ENCODE peak calls at places on chromosomes 7 and 10, in four cellular contexts. One of them, this sample, is unnamed.

GRCh38 chr7:45721949-45722598 is 147.9 kb downstream of the ADCY1 start:
- DNase-seq in C1 segment of cervical spinal cord: no peak
- DNase-seq in kidney epithelial cell: no peak
- DNase-seq in HEK293T: peak
- DNase-seq in this sample: no peak

GRCh38 chr10:84135836-84136235 is 3.5 kb upstream of the GHITM start:
- DNase-seq in C1 segment of cervical spinal cord: no peak
- DNase-seq in kidney epithelial cell: no peak
- DNase-seq in HEK293T: no peak
- DNase-seq in this sample: no peak

GRCh38 chr10:59091239-59091638 is 85.2 kb upstream of the PHYHIPL start:
- DNase-seq in C1 segment of cervical spinal cord: no peak
- DNase-seq in kidney epithelial cell: no peak
- DNase-seq in HEK293T: no peak
- DNase-seq in this sample: no peak

GRCh38 chr10:101818958-101819633 is 852 bp upstream of the OGA start:
- DNase-seq in C1 segment of cervical spinal cord: no peak
- DNase-seq in kidney epithelial cell: no peak
- DNase-seq in HEK293T: peak
- DNase-seq in this sample: peak

GRCh38 chr10:113753020-113753692 is 1.7 kb downstream of the PLEKHS1 start:
- DNase-seq in C1 segment of cervical spinal cord: no peak
- DNase-seq in kidney epithelial cell: no peak
- DNase-seq in HEK293T: no peak
- DNase-seq in this sample: no peak

GRCh38 chr10:73414230-73414981 is 548 bp upstream of the ANXA7 start:
- DNase-seq in C1 segment of cervical spinal cord: no peak
- DNase-seq in kidney epithelial cell: no peak
- DNase-seq in HEK293T: no peak
- DNase-seq in this sample: peak

GRCh38 chr7:123355576-123356195 is 155.9 kb upstream of the SLC13A1 start:
- DNase-seq in C1 segment of cervical spinal cord: no peak
- DNase-seq in kidney epithelial cell: no peak
- DNase-seq in HEK293T: peak
- DNase-seq in this sample: peak

GRCh38 chr7:115910541-115911164 is 119.9 kb downstream of the TFEC start:
- DNase-seq in C1 segment of cervical spinal cord: no peak
- DNase-seq in kidney epithelial cell: no peak
- DNase-seq in HEK293T: peak
- DNase-seq in this sample: peak

GRCh38 chr7:43648725-43649406 is 66.0 kb downstream of the STK17A start:
- DNase-seq in C1 segment of cervical spinal cord: peak
- DNase-seq in kidney epithelial cell: peak
- DNase-seq in HEK293T: no peak
- DNase-seq in this sample: no peak

GRCh38 chr7:131778601-131779000 is 222.2 kb upstream of the PODXL start:
- DNase-seq in C1 segment of cervical spinal cord: no peak
- DNase-seq in kidney epithelial cell: no peak
- DNase-seq in HEK293T: no peak
- DNase-seq in this sample: no peak

GRCh38 chr10:104259999-104260774 is 5.5 kb downstream of the GSTO1 start:
- DNase-seq in C1 segment of cervical spinal cord: no peak
- DNase-seq in kidney epithelial cell: no peak
- DNase-seq in HEK293T: no peak
- DNase-seq in this sample: no peak

GRCh38 chr7:44961844-44962482 is 16.9 kb downstream of the MYO1G start:
- DNase-seq in C1 segment of cervical spinal cord: no peak
- DNase-seq in kidney epithelial cell: no peak
- DNase-seq in HEK293T: no peak
- DNase-seq in this sample: no peak

GRCh38 chr7:55157347-55158105 is 138.7 kb downstream of the EGFR start:
- DNase-seq in C1 segment of cervical spinal cord: no peak
- DNase-seq in kidney epithelial cell: no peak
- DNase-seq in HEK293T: no peak
- DNase-seq in this sample: no peak

GRCh38 chr7:47150497-47151260 is 431.2 kb downstream of the TNS3 start:
- DNase-seq in C1 segment of cervical spinal cord: no peak
- DNase-seq in kidney epithelial cell: no peak
- DNase-seq in HEK293T: no peak
- DNase-seq in this sample: no peak

GRCh38 chr10:132942101-132942739 is at the start of gene CFAP46:
- DNase-seq in C1 segment of cervical spinal cord: no peak
- DNase-seq in kidney epithelial cell: no peak
- DNase-seq in HEK293T: no peak
- DNase-seq in this sample: no peak

GRCh38 chr7:2939193-2939885 is 95.2 kb upstream of the GNA12 start:
- DNase-seq in C1 segment of cervical spinal cord: no peak
- DNase-seq in kidney epithelial cell: no peak
- DNase-seq in HEK293T: no peak
- DNase-seq in this sample: no peak

GRCh38 chr7:117715784-117716445 is 157.3 kb downstream of the CTTNBP2 start:
- DNase-seq in C1 segment of cervical spinal cord: peak
- DNase-seq in kidney epithelial cell: peak
- DNase-seq in HEK293T: peak
- DNase-seq in this sample: peak